ENCODE peak calls at places on chromosome X, in four cellular contexts. B, I, N and F are unnamed samples.
A peak's percentile ranks its signal among the peaks of the same experiment; 100 is the strongest.

GRCh38 chrX:72569786-72570185 is 2.9 kb downstream of the HDAC8 start:
- DNase-seq in B (peak; percentile 41), I (no peak), N (no peak), F (no peak)

GRCh38 chrX:36908801-36909403 is 99.3 kb upstream of the FAM47C start:
- DNase-seq in B (no peak), I (no peak), N (no peak), F (no peak)

GRCh38 chrX:132775230-132775823 is 183.1 kb downstream of the HS6ST2 start:
- DNase-seq in B (no peak), I (no peak), N (no peak), F (no peak)

GRCh38 chrX:117713411-117713810 is 403.2 kb downstream of the KLHL13 start:
- DNase-seq in B (no peak), I (no peak), N (no peak), F (no peak)

GRCh38 chrX:57595381-57595811 is 3.6 kb downstream of the ZXDB start:
- DNase-seq in B (no peak), I (no peak), N (no peak), F (no peak)

GRCh38 chrX:103376979-103377324 is 614 bp downstream of the BEX3 start:
- DNase-seq in B (no peak), I (no peak), N (no peak), F (no peak)

GRCh38 chrX:141814213-141814857 is 23.8 kb upstream of the MAGEC3 start:
- DNase-seq in B (no peak), I (no peak), N (no peak), F (no peak)

GRCh38 chrX:67612231-67612630 is 68.4 kb downstream of the AR start:
- DNase-seq in B (peak; percentile 57), I (no peak), N (no peak), F (no peak)

GRCh38 chrX:82087699-82088098 is 885.8 kb downstream of the SH3BGRL start:
- DNase-seq in B (no peak), I (no peak), N (peak; percentile 21), F (no peak)

GRCh38 chrX:21255207-21255606 is 119.0 kb upstream of the CNKSR2 start:
- DNase-seq in B (no peak), I (no peak), N (no peak), F (no peak)

GRCh38 chrX:115940888-115941332 is 229.6 kb upstream of the AGTR2 start:
- DNase-seq in B (no peak), I (peak; percentile 85), N (no peak), F (peak; percentile 38)

GRCh38 chrX:29143356-29143755 is 556.1 kb downstream of the IL1RAPL1 start:
- DNase-seq in B (no peak), I (no peak), N (no peak), F (no peak)

GRCh38 chrX:23901065-23901464 is 6.7 kb downstream of the APOO start:
- DNase-seq in B (peak; percentile 44), I (no peak), N (no peak), F (no peak)

GRCh38 chrX:74537011-74537390 is 77.4 kb downstream of the RLIM start:
- DNase-seq in B (no peak), I (no peak), N (peak; percentile 16), F (no peak)

GRCh38 chrX:71622347-71623104 is 4.2 kb upstream of the CXCR3 start:
- DNase-seq in B (no peak), I (peak; percentile 87), N (peak; percentile 77), F (peak; percentile 89)

GRCh38 chrX:74492720-74493201 is 71.5 kb downstream of the SLC16A2 start:
- DNase-seq in B (no peak), I (no peak), N (no peak), F (no peak)

GRCh38 chrX:100880368-100880767 is 6.2 kb upstream of the NOX1 start:
- DNase-seq in B (no peak), I (no peak), N (no peak), F (no peak)

GRCh38 chrX:69136546-69137331 is 28.5 kb downstream of the PJA1 start:
- DNase-seq in B (no peak), I (peak; percentile 55), N (peak; percentile 47), F (peak; percentile 68)

GRCh38 chrX:110003167-110004156 is 548 bp downstream of the TMEM164 start:
- DNase-seq in B (peak; percentile 37), I (no peak), N (peak; percentile 18), F (peak; percentile 65)

GRCh38 chrX:46957299-46957698 is 45.1 kb downstream of the JADE3 start:
- DNase-seq in B (no peak), I (no peak), N (no peak), F (no peak)

GRCh38 chrX:50920132-50920531 is 9.6 kb downstream of the BMP15 start:
- DNase-seq in B (no peak), I (no peak), N (no peak), F (no peak)

GRCh38 chrX:110406822-110407221 is 48.2 kb downstream of the RTL9 start:
- DNase-seq in B (no peak), I (no peak), N (no peak), F (no peak)

GRCh38 chrX:150258463-150259430 is 104.4 kb upstream of the MAMLD1 start:
- DNase-seq in B (no peak), I (no peak), N (no peak), F (no peak)

GRCh38 chrX:109629310-109629709 is 4.3 kb upstream of the KCNE5 start:
- DNase-seq in B (no peak), I (no peak), N (no peak), F (no peak)

GRCh38 chrX:79138658-79139241 is 5.7 kb upstream of the GPR174 start:
- DNase-seq in B (no peak), I (no peak), N (no peak), F (no peak)

GRCh38 chrX:150234126-150234525 is 129.0 kb upstream of the MAMLD1 start:
- DNase-seq in B (peak; percentile 58), I (no peak), N (no peak), F (no peak)

GRCh38 chrX:47191331-47191730 is 2.3 kb upstream of the UBA1 start:
- DNase-seq in B (no peak), I (peak; percentile 48), N (no peak), F (no peak)

GRCh38 chrX:140918398-140919043 is 83.9 kb upstream of the SPANXB1 start:
- DNase-seq in B (no peak), I (no peak), N (no peak), F (no peak)

GRCh38 chrX:10235851-10236250 is 79.1 kb downstream of the CLCN4 start:
- DNase-seq in B (peak; percentile 56), I (no peak), N (no peak), F (no peak)

GRCh38 chrX:122565952-122566351 is 618.1 kb upstream of the GRIA3 start:
- DNase-seq in B (peak; percentile 77), I (peak; percentile 47), N (peak; percentile 13), F (no peak)

GRCh38 chrX:47184486-47184885 is 9.1 kb upstream of the UBA1 start:
- DNase-seq in B (no peak), I (peak; percentile 26), N (no peak), F (no peak)

GRCh38 chrX:103250977-103251376 is 4.0 kb downstream of the TCEAL8 start:
- DNase-seq in B (no peak), I (no peak), N (no peak), F (no peak)

GRCh38 chrX:16643160-16643559 is 6.8 kb upstream of the S100G start:
- DNase-seq in B (no peak), I (no peak), N (no peak), F (no peak)

GRCh38 chrX:22689290-22689689 is 310.5 kb upstream of the DDX53 start:
- DNase-seq in B (no peak), I (no peak), N (no peak), F (no peak)

GRCh38 chrX:110163488-110163887 is 154.4 kb downstream of the AMMECR1 start:
- DNase-seq in B (no peak), I (no peak), N (no peak), F (no peak)

GRCh38 chrX:42704454-42704853 is 73.5 kb downstream of the PPP1R2C start:
- DNase-seq in B (no peak), I (no peak), N (no peak), F (no peak)

GRCh38 chrX:1422135-1422465 is 30.2 kb upstream of the SLC25A6 start:
- DNase-seq in B (no peak), I (peak; percentile 18), N (no peak), F (no peak)

GRCh38 chrX:1423215-1423614 is 29.5 kb downstream of the ASMTL start:
- DNase-seq in B (no peak), I (peak; percentile 3), N (no peak), F (no peak)

GRCh38 chrX:1421433-1422134 is 29.7 kb upstream of the SLC25A6 start:
- DNase-seq in B (no peak), I (peak; percentile 10), N (no peak), F (no peak)

GRCh38 chrX:1425381-1425780 is 27.3 kb downstream of the ASMTL start:
- DNase-seq in B (no peak), I (peak; percentile 17), N (no peak), F (no peak)

GRCh38 chrX:1424452-1424851 is 28.3 kb downstream of the ASMTL start:
- DNase-seq in B (no peak), I (no peak), N (no peak), F (no peak)
- H3K36me3 ChIP-seq in B (peaks cover 32% of the 10 kb centered on the region), I (peaks cover 5% of the 10 kb centered on the region), N (peaks cover 65% of the 10 kb centered on the region), F (peaks cover 4% of the 10 kb centered on the region)

DNA sequence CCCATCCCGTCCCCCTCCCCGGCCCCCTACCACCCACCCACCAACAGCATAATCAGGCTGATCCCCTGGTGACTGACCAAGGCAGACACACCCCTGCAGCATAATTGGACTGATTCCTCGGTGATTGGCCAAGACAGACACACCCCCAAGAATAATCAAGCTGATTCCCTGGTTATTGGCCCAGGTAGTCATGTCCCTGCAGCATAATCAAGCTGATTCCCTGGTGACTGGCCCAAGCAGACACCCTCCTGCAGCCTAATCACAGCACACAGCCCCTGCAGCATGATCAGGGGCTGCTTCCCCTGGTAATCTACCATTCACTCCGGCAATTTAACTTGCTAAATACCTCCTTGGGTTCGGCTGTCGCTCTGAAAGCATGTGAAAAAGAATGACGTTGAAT is 47.5 kb upstream of the STS start:
- DNase-seq in B (no peak), I (no peak), N (no peak), F (no peak)
- H3K27ac ChIP-seq in B (no peak overlapping the region), I (no peak overlapping the region), N (no peak overlapping the region), F (no peak overlapping the region)

DNA sequence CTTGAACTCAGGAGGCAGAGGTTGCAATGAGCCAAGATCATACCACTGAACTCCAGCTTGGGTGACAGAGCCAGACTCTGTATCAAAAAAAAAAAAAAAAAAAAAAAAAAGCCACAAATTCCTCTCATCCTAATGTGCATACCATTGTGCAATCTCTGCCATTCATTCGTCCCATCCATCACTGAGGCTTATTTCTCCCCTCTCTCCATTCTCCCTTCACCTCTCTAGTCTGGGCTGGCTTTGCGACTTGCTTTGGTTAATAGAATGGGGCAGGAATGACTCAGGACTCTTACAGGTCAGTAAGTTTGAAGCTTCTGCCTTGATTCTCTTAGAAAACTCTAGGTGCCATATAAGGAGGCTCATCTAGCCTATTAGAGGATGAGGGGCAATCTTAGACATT is 60.3 kb upstream of the DDX3X start:
- DNase-seq in B (no peak), I (no peak), N (no peak), F (no peak)
- H3K4me1 ChIP-seq in B (no peaks in the 10 kb centered on the region), I (no peaks in the 10 kb centered on the region), N (no peaks in the 10 kb centered on the region), F (no peaks in the 10 kb centered on the region)

DNA sequence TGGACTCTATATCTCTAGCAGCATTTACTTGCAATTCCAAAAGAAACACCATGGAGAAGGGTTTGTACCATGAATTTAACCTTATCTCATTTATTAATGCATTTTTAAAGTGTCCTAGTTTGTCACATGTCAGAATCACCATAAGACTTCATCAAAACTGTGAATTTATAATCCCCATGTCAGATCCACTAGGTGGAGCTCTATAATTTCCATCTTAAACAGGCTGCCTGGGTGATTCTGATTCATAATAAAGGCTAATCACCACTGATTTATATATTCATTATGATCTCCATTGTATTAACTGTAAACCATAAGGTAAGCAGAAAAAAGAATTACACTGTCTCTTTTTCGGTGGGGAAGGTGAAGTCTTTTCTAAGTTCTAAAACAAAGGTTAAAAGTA is 4.0 kb downstream of the TCEAL2 start:
- DNase-seq in B (no peak), I (no peak), N (no peak), F (no peak)
- H3K36me3 ChIP-seq in B (no peaks in the 10 kb centered on the region), I (no peaks in the 10 kb centered on the region), N (no peaks in the 10 kb centered on the region), F (no peaks in the 10 kb centered on the region)